ENCODE peak calls at places on chromosomes 2 and 18, in ten cellular contexts. One of them, this sample, is unnamed.

GRCh38 chr18:8858888-8859511 is 153.6 kb downstream of the MTCL1 start:
- DNase-seq in neural progenitor cell: no peak
- DNase-seq in mucosa of descending colon: no peak
- DNase-seq in GM23248: peak
- DNase-seq in sigmoid colon: no peak
- DNase-seq in astrocyte of the spinal cord: peak
- DNase-seq in cardiac fibroblast: peak
- DNase-seq in brain microvascular endothelial cell: peak
- DNase-seq in keratinocyte: peak
- DNase-seq in prostate gland: no peak
- DNase-seq in this sample: peak

GRCh38 chr18:3397031-3397750 is 52.8 kb upstream of the TGIF1 start:
- DNase-seq in keratinocyte: no peak
- DNase-seq in mucosa of descending colon: no peak
- DNase-seq in brain microvascular endothelial cell: no peak
- DNase-seq in neural progenitor cell: no peak
- DNase-seq in GM23248: no peak
- DNase-seq in sigmoid colon: no peak
- DNase-seq in prostate gland: no peak
- DNase-seq in astrocyte of the spinal cord: no peak
- DNase-seq in cardiac fibroblast: no peak
- DNase-seq in this sample: no peak

GRCh38 chr2:112750560-112750843 is 13.9 kb downstream of the CKAP2L start:
- DNase-seq in GM23248: peak
- DNase-seq in prostate gland: no peak
- DNase-seq in brain microvascular endothelial cell: peak
- DNase-seq in keratinocyte: no peak
- DNase-seq in mucosa of descending colon: no peak
- DNase-seq in astrocyte of the spinal cord: no peak
- DNase-seq in cardiac fibroblast: peak
- DNase-seq in neural progenitor cell: no peak
- DNase-seq in sigmoid colon: no peak
- DNase-seq in this sample: no peak

GRCh38 chr2:150520887-150521664 is 33.6 kb upstream of the RND3 start:
- DNase-seq in GM23248: peak
- DNase-seq in keratinocyte: peak
- DNase-seq in neural progenitor cell: no peak
- DNase-seq in brain microvascular endothelial cell: peak
- DNase-seq in astrocyte of the spinal cord: peak
- DNase-seq in mucosa of descending colon: no peak
- DNase-seq in sigmoid colon: no peak
- DNase-seq in cardiac fibroblast: peak
- DNase-seq in prostate gland: peak
- DNase-seq in this sample: peak

GRCh38 chr18:56756971-56757370 is 105.8 kb downstream of the WDR7 start:
- DNase-seq in mucosa of descending colon: no peak
- DNase-seq in astrocyte of the spinal cord: no peak
- DNase-seq in sigmoid colon: peak
- DNase-seq in prostate gland: no peak
- DNase-seq in keratinocyte: no peak
- DNase-seq in brain microvascular endothelial cell: no peak
- DNase-seq in cardiac fibroblast: no peak
- DNase-seq in GM23248: no peak
- DNase-seq in neural progenitor cell: no peak
- DNase-seq in this sample: no peak

GRCh38 chr2:152352616-152353015 is 17.6 kb downstream of the FMNL2 start:
- DNase-seq in cardiac fibroblast: no peak
- DNase-seq in mucosa of descending colon: no peak
- DNase-seq in neural progenitor cell: no peak
- DNase-seq in sigmoid colon: no peak
- DNase-seq in brain microvascular endothelial cell: no peak
- DNase-seq in astrocyte of the spinal cord: no peak
- DNase-seq in keratinocyte: no peak
- DNase-seq in prostate gland: no peak
- DNase-seq in GM23248: no peak
- DNase-seq in this sample: no peak

GRCh38 chr2:167440382-167440781 is 552.1 kb downstream of the XIRP2 start:
- DNase-seq in sigmoid colon: no peak
- DNase-seq in cardiac fibroblast: no peak
- DNase-seq in keratinocyte: no peak
- DNase-seq in brain microvascular endothelial cell: no peak
- DNase-seq in astrocyte of the spinal cord: no peak
- DNase-seq in mucosa of descending colon: no peak
- DNase-seq in GM23248: no peak
- DNase-seq in prostate gland: no peak
- DNase-seq in neural progenitor cell: no peak
- DNase-seq in this sample: no peak

GRCh38 chr2:42856106-42856860 is 63.9 kb upstream of the HAAO start:
- DNase-seq in brain microvascular endothelial cell: no peak
- DNase-seq in keratinocyte: no peak
- DNase-seq in GM23248: no peak
- DNase-seq in cardiac fibroblast: no peak
- DNase-seq in astrocyte of the spinal cord: no peak
- DNase-seq in prostate gland: no peak
- DNase-seq in sigmoid colon: peak
- DNase-seq in mucosa of descending colon: no peak
- DNase-seq in neural progenitor cell: no peak
- DNase-seq in this sample: no peak

GRCh38 chr2:211174631-211175030 is 618.2 kb downstream of the CPS1 start:
- DNase-seq in astrocyte of the spinal cord: no peak
- DNase-seq in sigmoid colon: no peak
- DNase-seq in neural progenitor cell: no peak
- DNase-seq in GM23248: no peak
- DNase-seq in mucosa of descending colon: no peak
- DNase-seq in prostate gland: no peak
- DNase-seq in keratinocyte: no peak
- DNase-seq in brain microvascular endothelial cell: no peak
- DNase-seq in cardiac fibroblast: no peak
- DNase-seq in this sample: no peak

GRCh38 chr2:105609756-105610397 is 134.8 kb upstream of the NCK2 start:
- DNase-seq in sigmoid colon: no peak
- DNase-seq in cardiac fibroblast: no peak
- DNase-seq in mucosa of descending colon: no peak
- DNase-seq in prostate gland: no peak
- DNase-seq in astrocyte of the spinal cord: no peak
- DNase-seq in neural progenitor cell: no peak
- DNase-seq in brain microvascular endothelial cell: no peak
- DNase-seq in GM23248: no peak
- DNase-seq in keratinocyte: no peak
- DNase-seq in this sample: no peak

GRCh38 chr2:82089518-82089917 is 1785.0 kb upstream of the LRRTM1 start:
- DNase-seq in mucosa of descending colon: no peak
- DNase-seq in neural progenitor cell: no peak
- DNase-seq in astrocyte of the spinal cord: no peak
- DNase-seq in cardiac fibroblast: no peak
- DNase-seq in keratinocyte: no peak
- DNase-seq in brain microvascular endothelial cell: no peak
- DNase-seq in prostate gland: no peak
- DNase-seq in GM23248: no peak
- DNase-seq in sigmoid colon: no peak
- DNase-seq in this sample: no peak

GRCh38 chr2:134926231-134926931 is 7.8 kb downstream of the CCNT2 start:
- DNase-seq in cardiac fibroblast: peak
- DNase-seq in neural progenitor cell: no peak
- DNase-seq in prostate gland: no peak
- DNase-seq in sigmoid colon: no peak
- DNase-seq in mucosa of descending colon: no peak
- DNase-seq in GM23248: peak
- DNase-seq in keratinocyte: no peak
- DNase-seq in brain microvascular endothelial cell: peak
- DNase-seq in astrocyte of the spinal cord: peak
- DNase-seq in this sample: no peak

GRCh38 chr18:55406374-55407045 is 181.5 kb downstream of the TCF4 start:
- DNase-seq in neural progenitor cell: no peak
- DNase-seq in brain microvascular endothelial cell: no peak
- DNase-seq in astrocyte of the spinal cord: peak
- DNase-seq in mucosa of descending colon: no peak
- DNase-seq in keratinocyte: no peak
- DNase-seq in cardiac fibroblast: no peak
- DNase-seq in GM23248: no peak
- DNase-seq in prostate gland: no peak
- DNase-seq in sigmoid colon: no peak
- DNase-seq in this sample: no peak

GRCh38 chr18:69985239-69985638 is 37.6 kb upstream of the CD226 start:
- DNase-seq in astrocyte of the spinal cord: no peak
- DNase-seq in cardiac fibroblast: no peak
- DNase-seq in GM23248: no peak
- DNase-seq in mucosa of descending colon: no peak
- DNase-seq in sigmoid colon: no peak
- DNase-seq in neural progenitor cell: no peak
- DNase-seq in prostate gland: no peak
- DNase-seq in brain microvascular endothelial cell: no peak
- DNase-seq in keratinocyte: no peak
- DNase-seq in this sample: no peak

GRCh38 chr2:207950063-207950760 is 75.1 kb downstream of the PLEKHM3 start:
- DNase-seq in neural progenitor cell: no peak
- DNase-seq in astrocyte of the spinal cord: peak
- DNase-seq in mucosa of descending colon: no peak
- DNase-seq in prostate gland: no peak
- DNase-seq in cardiac fibroblast: no peak
- DNase-seq in brain microvascular endothelial cell: no peak
- DNase-seq in keratinocyte: no peak
- DNase-seq in GM23248: no peak
- DNase-seq in sigmoid colon: no peak
- DNase-seq in this sample: no peak
- H3K4me3 ChIP-seq in neural progenitor cell: no peak
- H3K4me3 ChIP-seq in astrocyte of the spinal cord: no peak
- H3K4me3 ChIP-seq in mucosa of descending colon: no peak
- H3K4me3 ChIP-seq in prostate gland: no peak
- H3K4me3 ChIP-seq in cardiac fibroblast: no peak
- H3K4me3 ChIP-seq in brain microvascular endothelial cell: no peak
- H3K4me3 ChIP-seq in keratinocyte: no peak
- H3K4me3 ChIP-seq in GM23248: no peak
- H3K4me3 ChIP-seq in sigmoid colon: no peak
- H3K4me3 ChIP-seq in this sample: no peak

DNA sequence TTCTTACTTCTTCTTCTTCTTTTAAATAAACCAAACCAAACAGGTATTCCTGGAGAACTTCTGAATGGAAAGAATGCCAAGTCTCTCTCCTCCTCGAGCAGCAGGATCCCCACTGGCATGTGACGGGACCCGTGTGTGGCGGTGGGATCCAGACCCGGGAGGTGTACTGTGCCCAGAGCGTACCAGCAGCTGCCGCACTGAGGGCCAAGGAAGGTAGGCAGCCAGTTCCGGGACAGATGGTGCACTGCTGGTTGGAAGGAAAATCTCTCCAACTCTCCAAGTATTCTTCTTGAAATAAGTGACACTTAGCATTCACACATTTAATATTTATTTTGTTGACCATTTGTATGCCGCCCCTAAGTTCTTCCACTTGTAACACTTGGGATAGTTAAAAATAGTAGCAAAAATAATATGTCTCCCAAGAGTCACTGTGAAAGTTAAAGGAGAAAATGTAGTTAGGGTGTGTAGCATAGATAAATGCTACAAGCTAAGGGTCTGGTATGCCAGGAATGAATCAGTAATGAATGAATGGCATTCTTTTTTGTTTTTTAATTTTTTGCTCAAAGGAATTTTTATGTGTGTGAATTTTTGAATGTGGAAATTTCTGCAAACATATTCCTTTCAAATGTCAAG is 349.9 kb downstream of the THSD7B start:
- DNase-seq in prostate gland: no peak
- DNase-seq in neural progenitor cell: no peak
- DNase-seq in sigmoid colon: no peak
- DNase-seq in cardiac fibroblast: peak
- DNase-seq in mucosa of descending colon: no peak
- DNase-seq in brain microvascular endothelial cell: no peak
- DNase-seq in GM23248: peak
- DNase-seq in astrocyte of the spinal cord: no peak
- DNase-seq in keratinocyte: no peak
- DNase-seq in this sample: no peak
- H3K4me3 ChIP-seq in prostate gland: no peak
- H3K4me3 ChIP-seq in neural progenitor cell: no peak
- H3K4me3 ChIP-seq in sigmoid colon: no peak
- H3K4me3 ChIP-seq in cardiac fibroblast: no peak
- H3K4me3 ChIP-seq in mucosa of descending colon: no peak
- H3K4me3 ChIP-seq in brain microvascular endothelial cell: no peak
- H3K4me3 ChIP-seq in GM23248: no peak
- H3K4me3 ChIP-seq in astrocyte of the spinal cord: no peak
- H3K4me3 ChIP-seq in keratinocyte: no peak
- H3K4me3 ChIP-seq in this sample: no peak

DNA sequence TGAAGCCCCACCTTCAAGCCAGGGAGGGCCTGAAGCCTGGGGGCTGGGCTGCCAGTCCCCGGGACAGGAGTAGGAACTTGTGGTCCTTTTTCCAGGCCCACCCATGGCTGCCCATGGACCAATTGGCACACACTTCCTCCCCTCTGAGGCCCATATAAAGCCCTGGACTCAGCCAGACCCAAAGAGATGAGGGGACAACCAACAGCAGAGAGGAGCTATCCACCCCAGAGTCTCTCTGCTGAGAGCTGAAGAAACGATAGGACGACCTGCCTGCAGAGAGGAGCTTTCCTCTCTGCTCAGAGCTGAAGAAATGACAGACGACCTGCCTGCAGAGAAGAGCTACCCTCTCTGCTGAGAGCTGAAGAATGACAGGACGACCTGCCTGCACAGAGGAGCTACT is 43.8 kb upstream of the PEX13 start:
- DNase-seq in prostate gland: no peak
- DNase-seq in sigmoid colon: no peak
- DNase-seq in cardiac fibroblast: no peak
- DNase-seq in astrocyte of the spinal cord: no peak
- DNase-seq in brain microvascular endothelial cell: no peak
- DNase-seq in neural progenitor cell: no peak
- DNase-seq in GM23248: no peak
- DNase-seq in keratinocyte: no peak
- DNase-seq in mucosa of descending colon: no peak
- DNase-seq in this sample: no peak
- H3K4me3 ChIP-seq in prostate gland: no peak
- H3K4me3 ChIP-seq in sigmoid colon: no peak
- H3K4me3 ChIP-seq in cardiac fibroblast: no peak
- H3K4me3 ChIP-seq in astrocyte of the spinal cord: no peak
- H3K4me3 ChIP-seq in brain microvascular endothelial cell: no peak
- H3K4me3 ChIP-seq in neural progenitor cell: no peak
- H3K4me3 ChIP-seq in GM23248: no peak
- H3K4me3 ChIP-seq in keratinocyte: no peak
- H3K4me3 ChIP-seq in mucosa of descending colon: no peak
- H3K4me3 ChIP-seq in this sample: no peak

DNA sequence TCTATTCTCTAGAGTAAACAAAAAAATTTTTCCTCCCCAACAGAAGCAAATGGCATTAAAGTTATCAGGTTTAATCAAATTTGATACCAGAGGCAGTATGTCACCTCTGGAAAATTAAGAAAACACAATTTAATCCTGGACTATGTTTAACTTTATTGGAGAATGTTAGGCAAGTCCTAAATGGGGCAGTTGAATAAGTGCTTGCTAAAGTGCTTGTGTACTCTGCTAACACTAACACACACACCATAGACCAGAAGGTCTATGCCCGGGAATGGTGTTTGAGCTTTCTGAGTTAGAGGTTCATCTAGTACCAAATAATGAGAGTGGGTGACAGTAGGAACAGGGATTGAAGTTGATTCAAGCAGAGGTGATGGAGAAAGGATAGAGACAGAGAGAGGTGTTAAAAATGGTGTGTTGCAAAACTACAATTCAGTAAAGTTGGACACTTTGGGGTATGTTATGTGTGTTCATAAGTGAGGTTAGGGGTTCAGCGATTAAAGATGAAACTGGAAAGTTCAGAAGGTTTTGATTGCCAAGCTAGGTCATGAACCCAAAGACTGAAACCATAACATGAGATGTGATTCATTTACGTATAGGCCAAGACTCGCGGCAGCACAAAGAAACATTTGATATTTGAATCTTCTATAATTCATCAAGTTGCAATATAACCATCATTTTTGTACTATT is 40.5 kb upstream of the PEX13 start:
- DNase-seq in cardiac fibroblast: no peak
- DNase-seq in mucosa of descending colon: no peak
- DNase-seq in GM23248: no peak
- DNase-seq in prostate gland: no peak
- DNase-seq in astrocyte of the spinal cord: no peak
- DNase-seq in neural progenitor cell: no peak
- DNase-seq in brain microvascular endothelial cell: no peak
- DNase-seq in keratinocyte: no peak
- DNase-seq in sigmoid colon: no peak
- DNase-seq in this sample: no peak
- H3K4me3 ChIP-seq in cardiac fibroblast: no peak
- H3K4me3 ChIP-seq in mucosa of descending colon: no peak
- H3K4me3 ChIP-seq in GM23248: no peak
- H3K4me3 ChIP-seq in prostate gland: no peak
- H3K4me3 ChIP-seq in astrocyte of the spinal cord: no peak
- H3K4me3 ChIP-seq in neural progenitor cell: no peak
- H3K4me3 ChIP-seq in brain microvascular endothelial cell: no peak
- H3K4me3 ChIP-seq in keratinocyte: no peak
- H3K4me3 ChIP-seq in sigmoid colon: no peak
- H3K4me3 ChIP-seq in this sample: no peak

This sample was measured in skeletal muscle cell.